ENCODE peak calls at places on chromosome 1, in four cellular contexts. K is BE2C, X is omental fat pad, T is left lung. O is an unnamed sample.

GRCh38 chr1:33397125-33397506 is 33.8 kb downstream of the PHC2 start:
- DNase-seq in K (no peak), X (no peak), T (no peak), O (no peak)

GRCh38 chr1:66916320-66916719 is 8.3 kb downstream of the DNAI4 start:
- DNase-seq in K (no peak), X (no peak), T (no peak), O (no peak)

GRCh38 chr1:166974647-166975345 is 544 bp downstream of the ILDR2 start:
- DNase-seq in K (no peak), X (no peak), T (no peak), O (no peak)

GRCh38 chr1:186155594-186155993 is 219.5 kb downstream of the TPR start:
- DNase-seq in K (no peak), X (no peak), T (no peak), O (no peak)

GRCh38 chr1:91569411-91570104 is 68.9 kb downstream of the CDC7 start:
- DNase-seq in K (no peak), X (peak; percentile 38), T (peak; percentile 83), O (no peak)

GRCh38 chr1:9235123-9235513 is 544 bp downstream of the H6PD start:
- DNase-seq in K (peak; percentile 56), X (peak; percentile 53), T (no peak), O (peak; percentile 54)

GRCh38 chr1:217272385-217272784 is 358.5 kb downstream of the GPATCH2 start:
- DNase-seq in K (no peak), X (no peak), T (no peak), O (no peak)

GRCh38 chr1:157431751-157432150 is 120.6 kb downstream of the FCRL5 start:
- DNase-seq in K (no peak), X (no peak), T (no peak), O (no peak)

GRCh38 chr1:240784776-240785175 is 172.8 kb upstream of the GREM2 start:
- DNase-seq in K (no peak), X (no peak), T (no peak), O (no peak)

GRCh38 chr1:85240174-85240601 is 19.3 kb downstream of the C1orf52 start:
- DNase-seq in K (no peak), X (no peak), T (peak; percentile 61), O (no peak)

GRCh38 chr1:17729909-17730308 is 25.2 kb upstream of the ACTL8 start:
- DNase-seq in K (peak; percentile 58), X (no peak), T (no peak), O (no peak)

GRCh38 chr1:1777510-1777909 is 760 bp downstream of the NADK start:
- DNase-seq in K (no peak), X (no peak), T (no peak), O (no peak)

GRCh38 chr1:1777950-1778826 is at the start of gene NADK:
- DNase-seq in K (peak; percentile 84), X (no peak), T (peak; percentile 92), O (peak; percentile 81)

GRCh38 chr1:1773874-1774273 is 4.4 kb downstream of the NADK start:
- DNase-seq in K (no peak), X (no peak), T (no peak), O (no peak)

GRCh38 chr1:1776672-1777393 is 1.4 kb downstream of the NADK start:
- DNase-seq in K (no peak), X (no peak), T (no peak), O (no peak)

DNA sequence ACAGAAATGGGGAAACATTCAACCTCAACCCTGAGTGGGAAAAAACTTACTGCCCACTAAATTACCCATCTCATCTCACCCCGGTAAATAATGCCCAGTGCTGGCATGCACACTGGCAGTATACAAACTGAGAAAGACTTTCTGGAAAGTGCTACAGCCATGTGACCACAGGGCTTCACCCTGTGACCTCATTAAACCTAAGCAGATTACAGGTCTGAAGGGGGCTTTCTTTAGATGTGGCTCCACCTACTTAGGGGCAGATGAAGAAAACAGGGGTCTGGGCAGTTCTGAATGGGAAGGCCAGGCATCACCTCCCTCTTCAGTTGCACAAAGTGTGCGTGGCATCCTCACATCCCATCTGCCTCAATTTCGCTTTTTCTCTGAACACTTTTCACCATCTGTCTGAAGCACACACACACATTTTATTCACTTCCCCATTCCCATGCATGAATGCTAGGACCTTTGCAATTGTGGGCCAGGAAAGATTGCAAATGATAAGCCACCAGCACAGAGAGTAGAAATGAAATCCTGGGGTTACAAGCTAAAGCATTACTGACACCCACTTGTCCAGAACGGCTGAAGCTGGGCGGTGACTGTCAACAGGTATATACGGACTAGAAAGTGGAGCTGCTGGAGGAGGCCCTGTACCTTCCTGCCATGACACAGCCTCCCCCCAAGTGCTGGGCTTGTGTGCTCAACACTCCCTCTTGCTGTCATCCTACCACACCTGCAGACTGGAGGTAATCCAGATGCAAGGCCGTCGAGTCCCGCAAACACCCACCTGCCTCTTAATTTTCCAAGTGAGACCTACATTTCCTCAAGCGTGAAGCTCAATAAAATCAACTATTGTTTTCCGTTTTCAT is 2.7 kb downstream of the NADK start:
- DNase-seq in K (no peak), X (no peak), T (no peak), O (no peak)
- TF ChIP-seq CTCF in K (no peak), X (no peak), T (no peak), O (no peak)

GRCh38 chr1:204834329-204834728 is 36.3 kb upstream of the NFASC start:
- DNase-seq in K (peak; percentile 76), X (no peak), T (no peak), O (no peak)

GRCh38 chr1:204830671-204831585 is 39.7 kb upstream of the NFASC start:
- DNase-seq in K (no peak), X (no peak), T (no peak), O (no peak)

GRCh38 chr1:204826970-204827369 is 43.7 kb upstream of the NFASC start:
- DNase-seq in K (peak; percentile 63), X (no peak), T (no peak), O (peak; percentile 74)

GRCh38 chr1:204829133-204829532 is 41.5 kb upstream of the NFASC start:
- DNase-seq in K (no peak), X (no peak), T (no peak), O (no peak)

GRCh38 chr1:204828352-204828850 is 42.3 kb upstream of the NFASC start:
- DNase-seq in K (peak; percentile 92), X (no peak), T (peak; percentile 81), O (peak; percentile 84)
- TF ChIP-seq CTCF in K (peak; percentile 10), X (no peak), T (no peak), O (no peak)

GRCh38 chr1:172360960-172361359 is 59.5 kb upstream of the C1orf105 start:
- DNase-seq in K (no peak), X (no peak), T (no peak), O (no peak)

GRCh38 chr1:172356620-172357019 is 63.9 kb upstream of the C1orf105 start:
- DNase-seq in K (no peak), X (no peak), T (no peak), O (no peak)

GRCh38 chr1:172360511-172360910 is 60.0 kb upstream of the C1orf105 start:
- DNase-seq in K (no peak), X (no peak), T (no peak), O (no peak)

GRCh38 chr1:172357753-172358152 is 62.7 kb upstream of the C1orf105 start:
- DNase-seq in K (no peak), X (no peak), T (no peak), O (no peak)

GRCh38 chr1:172359531-172359991 is 60.9 kb upstream of the C1orf105 start:
- DNase-seq in K (no peak), X (no peak), T (no peak), O (no peak)
- TF ChIP-seq CTCF in K (no peak), X (no peak), T (no peak), O (no peak)

GRCh38 chr1:35619237-35620121 is 21.8 kb downstream of the PSMB2 start:
- DNase-seq in K (no peak), X (no peak), T (no peak), O (no peak)
- TF ChIP-seq CTCF in K (no peak), X (no peak), T (no peak), O (no peak)

GRCh38 chr1:54272772-54273091 is 72.8 kb downstream of the MRPL37 start:
- DNase-seq in K (no peak), X (no peak), T (no peak), O (no peak)
- TF ChIP-seq CTCF in K (no peak), X (no peak), T (peak; percentile 22), O (no peak)

DNA sequence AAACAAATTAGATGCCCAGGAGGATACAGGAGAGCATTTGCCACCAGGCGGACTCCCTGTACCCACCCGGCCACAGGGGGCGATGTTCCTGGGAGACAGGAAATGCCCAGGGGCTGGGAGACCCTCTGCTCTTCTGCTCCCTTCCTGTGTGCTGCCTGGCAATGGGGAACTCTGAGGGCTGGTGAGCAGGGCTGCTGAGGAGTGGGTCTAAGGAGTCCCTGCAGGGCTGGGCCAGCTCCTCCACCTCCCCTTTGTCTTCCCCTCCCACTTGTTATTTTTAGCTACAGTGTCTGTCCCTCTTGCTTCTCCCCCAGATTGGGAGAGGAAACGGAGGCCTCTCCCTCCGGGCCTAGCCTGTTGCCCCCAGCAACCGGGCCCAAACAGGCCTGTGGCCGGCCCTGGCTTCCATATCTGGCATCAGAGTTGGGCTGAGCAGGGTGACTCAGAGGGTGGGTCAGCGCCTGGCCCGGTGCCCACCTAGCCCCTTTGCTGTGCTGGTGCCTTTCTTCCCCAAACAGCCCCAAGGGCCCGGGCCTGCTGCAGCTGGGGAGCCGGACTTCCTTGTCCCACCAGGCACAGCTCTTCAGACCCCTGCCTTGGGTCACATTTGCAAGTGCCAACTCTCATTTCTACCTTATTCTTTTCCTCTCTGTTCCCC is 11.7 kb downstream of the LMNA start:
- DNase-seq in K (peak; percentile 98), X (peak; percentile 88), T (peak; percentile 95), O (peak; percentile 69)
- TF ChIP-seq CTCF in K (peak; percentile 76), X (no peak), T (no peak), O (peak; percentile 73)

DNA sequence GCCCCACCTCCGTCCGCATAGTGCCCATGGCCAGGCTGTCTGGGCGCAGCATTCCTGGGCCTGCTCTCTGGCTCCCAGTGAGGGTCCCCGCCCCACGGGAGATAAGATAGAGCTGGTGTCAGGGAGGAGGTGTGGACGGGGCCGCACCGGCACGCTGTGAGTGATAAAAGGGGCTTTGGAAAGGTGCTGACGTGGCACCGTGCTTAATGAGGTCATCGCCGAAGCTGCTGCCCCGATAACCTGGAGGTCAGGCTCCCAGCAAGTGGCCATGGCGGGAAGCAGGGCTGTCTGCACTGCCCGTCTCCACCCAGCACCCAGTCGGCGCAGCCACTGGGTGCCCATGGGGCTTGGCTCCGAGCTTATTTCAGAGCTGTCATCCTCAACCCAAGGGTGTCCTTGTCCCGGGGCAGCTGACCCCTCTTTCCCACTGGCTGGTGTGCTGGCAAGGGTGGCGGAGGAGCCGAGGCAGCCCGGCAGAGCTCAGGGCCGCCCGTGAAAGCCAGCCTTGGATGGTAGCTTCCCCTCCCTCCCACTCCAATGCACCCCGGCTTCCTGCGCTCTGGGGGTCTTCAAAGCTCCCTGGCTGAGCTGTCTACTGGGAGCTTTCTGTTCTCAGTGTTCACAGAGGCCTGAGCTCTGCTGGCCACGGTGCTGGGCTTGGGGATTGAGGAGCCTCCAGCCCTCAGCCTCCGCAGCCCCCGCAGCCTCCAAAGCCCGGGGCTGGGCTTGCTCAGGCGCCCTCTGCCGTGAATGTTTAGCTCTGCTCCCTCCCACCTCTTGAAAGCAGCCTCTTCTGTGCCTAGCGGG is 105.1 kb upstream of the ARHGEF16 start:
- DNase-seq in K (no peak), X (no peak), T (no peak), O (no peak)
- TF ChIP-seq CTCF in K (no peak), X (no peak), T (no peak), O (no peak)